ENCODE peak calls at places on chromosomes 3 and 15, in five cellular contexts. M is GM12878, J is sigmoid colon, E is A549, X is transverse colon. Q is an unnamed sample.

GRCh38 chr3:105304487-105304886 is 62.2 kb upstream of the ALCAM start:
- DNase-seq in M (no peak), J (no peak), E (no peak), X (no peak), Q (no peak)

GRCh38 chr3:170809021-170809974 is 60.7 kb downstream of the RPL22L1 start:
- DNase-seq in M (no peak), J (no peak), E (peak), X (peak), Q (peak)

GRCh38 chr3:61571516-61572336 is 10.4 kb downstream of the PTPRG start:
- DNase-seq in M (no peak), J (no peak), E (no peak), X (no peak), Q (no peak)

GRCh38 chr3:61985020-61985419 is 388.3 kb downstream of the FEZF2 start:
- DNase-seq in M (no peak), J (no peak), E (no peak), X (no peak), Q (no peak)

GRCh38 chr15:63043391-63044076 is 987 bp downstream of the TPM1 start:
- DNase-seq in M (no peak), J (peak), E (no peak), X (no peak), Q (no peak)

GRCh38 chr15:67033521-67033920 is 31.9 kb upstream of the SMAD3 start:
- DNase-seq in M (no peak), J (no peak), E (no peak), X (peak), Q (no peak)

GRCh38 chr15:94381384-94381783 is 150.0 kb downstream of the MCTP2 start:
- DNase-seq in M (no peak), J (no peak), E (no peak), X (no peak), Q (no peak)

GRCh38 chr15:84654689-84655453 is 788 bp upstream of the WDR73 start:
- DNase-seq in M (no peak), J (peak), E (peak), X (peak), Q (peak)

GRCh38 chr15:41043276-41043675 is 72.8 kb downstream of the INO80 start:
- DNase-seq in M (no peak), J (no peak), E (no peak), X (no peak), Q (no peak)

GRCh38 chr3:128492353-128493220 is at the start of gene GATA2:
- DNase-seq in M (no peak), J (peak), E (no peak), X (no peak), Q (no peak)

GRCh38 chr3:151044706-151045105 is 40.8 kb upstream of the MED12L start:
- DNase-seq in M (no peak), J (no peak), E (no peak), X (no peak), Q (no peak)

GRCh38 chr3:11377726-11378125 is 105.5 kb downstream of the ATG7 start:
- DNase-seq in M (no peak), J (no peak), E (no peak), X (no peak), Q (no peak)

GRCh38 chr3:10354373-10355015 is 33.6 kb upstream of the SEC13 start:
- DNase-seq in M (no peak), J (no peak), E (no peak), X (no peak), Q (no peak)

GRCh38 chr15:53716909-53717878 is 42.3 kb downstream of the WDR72 start:
- DNase-seq in M (no peak), J (no peak), E (no peak), X (no peak), Q (no peak)

GRCh38 chr15:69380726-69381105 is 33.4 kb upstream of the KIF23 start:
- DNase-seq in M (no peak), J (peak), E (no peak), X (no peak), Q (no peak)

GRCh38 chr15:92438471-92438870 is 44.8 kb downstream of the ST8SIA2 start:
- DNase-seq in M (no peak), J (no peak), E (no peak), X (no peak), Q (no peak)

GRCh38 chr3:187746479-187747335 is 1.4 kb upstream of the BCL6 start:
- DNase-seq in M (no peak), J (no peak), E (no peak), X (no peak), Q (no peak)

GRCh38 chr15:42921049-42921731 is 612 bp upstream of the TTBK2 start:
- DNase-seq in M (no peak), J (peak), E (no peak), X (peak), Q (peak)

GRCh38 chr3:134857776-134858515 is 62.9 kb downstream of the EPHB1 start:
- DNase-seq in M (no peak), J (no peak), E (no peak), X (no peak), Q (no peak)

GRCh38 chr15:97904196-97904572 is 56.3 kb upstream of the ARRDC4 start:
- DNase-seq in M (no peak), J (peak), E (peak), X (peak), Q (peak)

DNA sequence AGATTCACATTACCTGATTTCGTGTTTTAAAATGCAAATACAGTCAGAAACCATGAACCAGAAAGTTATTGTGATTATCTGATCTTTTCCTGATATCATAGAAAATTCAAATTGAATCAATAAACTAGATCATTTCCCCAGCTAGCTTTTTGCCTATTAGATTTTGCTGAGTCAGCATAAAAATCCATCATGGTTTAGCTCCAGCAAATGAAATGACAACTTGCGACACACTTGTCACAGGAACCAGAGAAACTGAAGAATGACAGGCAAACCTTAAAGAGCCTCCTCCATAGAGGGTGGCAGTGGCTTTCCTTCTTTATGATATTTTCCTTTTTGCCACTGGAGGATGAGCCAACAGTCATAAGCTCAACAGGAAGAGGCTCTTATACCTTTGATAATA is 30.6 kb upstream of the TMEM108 start:
- DNase-seq in M (no peak), J (no peak), E (no peak), X (no peak), Q (no peak)
- TF ChIP-seq EP300 in M (no peak), J (no peak), E (no peak), X (no peak), Q (no peak)

DNA sequence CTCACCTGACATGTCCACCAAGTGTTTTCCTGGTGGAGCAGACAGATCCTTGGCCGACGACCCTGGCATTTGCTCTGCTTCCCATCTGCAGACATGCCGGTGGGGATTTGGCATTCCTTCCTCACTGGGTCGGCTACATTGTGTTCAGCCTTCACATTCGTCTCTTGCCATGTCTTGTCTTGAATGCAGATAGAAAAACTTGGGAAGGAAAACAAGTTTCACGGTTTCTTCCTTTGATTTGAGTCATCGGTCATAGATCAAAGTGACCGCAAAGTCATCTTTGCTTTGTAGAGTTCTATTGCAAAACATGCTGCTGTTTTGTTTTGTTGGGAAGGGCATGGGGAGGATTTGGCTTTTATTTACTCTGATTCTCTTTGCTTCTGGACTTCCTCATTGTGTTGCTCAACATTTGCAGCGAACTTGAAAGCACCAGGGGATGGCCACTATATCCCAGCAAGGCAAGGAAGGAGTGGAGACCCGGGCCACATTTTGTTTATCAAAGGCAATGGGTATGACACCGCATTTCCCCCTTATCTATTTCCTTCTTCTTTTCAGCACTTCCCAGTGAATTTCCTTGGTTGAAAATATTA is 321.3 kb downstream of the CACNA2D3 start:
- DNase-seq in M (no peak), J (no peak), E (no peak), X (no peak), Q (no peak)
- TF ChIP-seq EP300 in M (no peak), J (no peak), E (no peak), X (no peak), Q (no peak)

DNA sequence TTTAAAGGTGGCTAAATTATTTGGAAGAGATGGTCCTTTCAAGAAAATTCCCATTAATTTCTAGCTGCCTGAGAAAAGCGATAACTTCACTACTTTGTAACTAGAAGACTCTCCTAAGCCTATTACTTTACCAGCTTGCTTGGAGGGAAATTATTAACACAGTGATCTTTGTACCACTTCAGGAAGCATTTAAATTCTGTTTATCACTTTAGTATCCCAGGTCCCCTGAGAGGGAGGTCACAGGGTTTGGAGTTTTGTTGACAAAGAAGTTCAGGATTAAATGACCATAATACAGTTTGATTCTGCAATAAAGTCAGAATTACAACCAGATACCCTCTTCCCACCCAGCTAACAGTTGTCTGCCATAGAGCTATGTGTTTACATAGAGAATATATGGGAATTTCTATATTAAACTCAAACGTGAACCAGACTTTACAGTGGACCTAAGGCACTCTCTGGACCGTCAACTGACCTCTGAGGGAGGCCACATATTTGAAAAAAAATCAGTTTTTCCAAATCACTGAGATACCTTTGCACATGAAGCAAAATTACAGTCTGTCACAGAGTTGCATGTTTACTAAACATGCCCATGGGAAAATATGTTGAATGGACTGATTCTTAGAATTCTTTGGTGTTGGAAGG is 3.0 kb downstream of the SLC27A2 start:
- DNase-seq in M (no peak), J (no peak), E (no peak), X (no peak), Q (no peak)
- TF ChIP-seq EP300 in M (no peak), J (no peak), E (no peak), X (no peak), Q (no peak)

GRCh38 chr3:48663489-48664312 is 1.0 kb upstream of the CELSR3 start:
- DNase-seq in M (peak), J (peak), E (peak), X (peak), Q (peak)
- TF ChIP-seq EP300 in M (no peak), J (no peak), E (no peak), X (no peak), Q (peak)

GRCh38 chr3:4533489-4534443 is 40.6 kb downstream of the ITPR1 start:
- DNase-seq in M (no peak), J (no peak), E (no peak), X (no peak), Q (no peak)

GRCh38 chr3:4528802-4529201 is 35.7 kb downstream of the ITPR1 start:
- DNase-seq in M (no peak), J (no peak), E (no peak), X (no peak), Q (no peak)

GRCh38 chr3:4529901-4530588 is 36.9 kb downstream of the ITPR1 start:
- DNase-seq in M (no peak), J (no peak), E (no peak), X (no peak), Q (no peak)

GRCh38 chr3:4532535-4533112 is 39.5 kb downstream of the ITPR1 start:
- DNase-seq in M (no peak), J (no peak), E (no peak), X (no peak), Q (no peak)

GRCh38 chr3:4531478-4532025 is 38.4 kb downstream of the ITPR1 start:
- DNase-seq in M (no peak), J (no peak), E (no peak), X (no peak), Q (no peak)
- TF ChIP-seq EP300 in M (no peak), J (no peak), E (no peak), X (no peak), Q (no peak)